ENCODE peak calls at places on chromosomes 11 and 22, in five cellular contexts. J, E, B, O and G are unnamed samples.

GRCh38 chr11:1869427-1870325 is 16.8 kb downstream of the LSP1 start:
- DNase-seq in O (no peak), E (no peak), B (no peak), J (no peak), G (no peak)

GRCh38 chr22:33519140-33519973 is 400.9 kb downstream of the LARGE1 start:
- DNase-seq in J (peak), E (no peak), B (no peak), O (peak), G (no peak)

GRCh38 chr22:45424241-45424731 is 10.8 kb downstream of the RIBC2 start:
- DNase-seq in O (no peak), J (no peak), B (no peak), E (no peak), G (no peak)

GRCh38 chr11:68650801-68651200 is 33.5 kb upstream of the GAL start:
- DNase-seq in E (no peak), J (no peak), O (no peak), B (no peak), G (no peak)

GRCh38 chr22:44807915-44808690 is 55.7 kb downstream of the ARHGAP8 start:
- DNase-seq in J (no peak), O (no peak), B (no peak), E (no peak), G (no peak)

GRCh38 chr22:35506259-35506570 is 34.4 kb upstream of the RASD2 start:
- DNase-seq in E (no peak), O (no peak), B (no peak), J (peak), G (no peak)

GRCh38 chr11:60131943-60132342 is 43.5 kb downstream of the MS4A2 start:
- DNase-seq in E (no peak), J (no peak), B (no peak), O (no peak), G (no peak)

GRCh38 chr11:131297441-131297840 is 73.0 kb upstream of the NTM start:
- DNase-seq in O (no peak), B (no peak), J (no peak), E (no peak), G (no peak)

GRCh38 chr11:109423114-109423859 is 1.3 kb downstream of the C11orf87 start:
- DNase-seq in O (peak), B (peak), E (no peak), J (no peak), G (no peak)

GRCh38 chr22:47188337-47189055 is 426.0 kb downstream of the TBC1D22A start:
- DNase-seq in E (peak), O (no peak), J (no peak), B (peak), G (no peak)

GRCh38 chr22:48369789-48370507 is 1457.7 kb downstream of the BRD1 start:
- DNase-seq in O (no peak), B (no peak), J (no peak), E (peak), G (no peak)

GRCh38 chr11:10490398-10491232 is 35.6 kb downstream of the AMPD3 start:
- DNase-seq in O (no peak), E (peak), B (peak), J (peak), G (no peak)

GRCh38 chr11:72724851-72725730 is 27.1 kb downstream of the ARAP1 start:
- DNase-seq in E (no peak), B (peak), J (peak), O (peak), G (peak)

GRCh38 chr22:23828800-23829680 is 9.8 kb downstream of the DERL3 start:
- DNase-seq in B (no peak), J (no peak), E (peak), O (no peak), G (no peak)

GRCh38 chr11:67641302-67642147 is 2.0 kb upstream of the TBX10 start:
- DNase-seq in B (no peak), O (no peak), J (no peak), E (no peak), G (no peak)

GRCh38 chr22:31425331-31426050 is 26.1 kb downstream of the DRG1 start:
- DNase-seq in E (no peak), O (no peak), J (peak), B (no peak), G (no peak)

GRCh38 chr22:19289475-19290161 is 1.9 kb downstream of the CLTCL1 start:
- DNase-seq in E (no peak), B (no peak), J (peak), O (no peak), G (peak)

GRCh38 chr11:11521306-11522002 is 100.4 kb downstream of the GALNT18 start:
- DNase-seq in B (no peak), O (peak), E (no peak), J (no peak), G (no peak)

GRCh38 chr11:103295704-103296103 is 186.5 kb downstream of the DYNC2H1 start:
- DNase-seq in J (peak), E (no peak), B (no peak), O (no peak), G (no peak)

GRCh38 chr11:103297900-103298299 is 188.7 kb downstream of the DYNC2H1 start:
- DNase-seq in O (no peak), E (no peak), B (no peak), J (no peak), G (no peak)

DNA sequence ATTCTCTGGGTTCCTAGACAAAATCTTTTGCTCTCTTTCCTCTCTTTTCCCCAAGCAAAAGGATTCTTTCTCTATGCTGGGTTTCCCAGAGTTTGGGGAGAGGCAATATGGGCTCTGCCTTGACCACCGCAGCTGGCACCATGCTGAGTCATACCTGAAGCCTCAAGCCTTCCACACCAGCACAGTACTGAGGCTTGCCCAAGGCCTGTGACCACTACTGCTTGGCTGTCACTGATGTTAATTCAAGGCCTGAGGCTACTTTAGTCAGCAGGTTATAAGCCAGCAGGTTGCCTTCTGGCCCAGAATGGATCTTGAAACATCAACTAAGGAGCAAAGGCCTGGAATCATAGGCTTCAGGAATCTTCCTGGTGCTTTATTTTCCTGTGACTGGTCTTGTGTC is 185.3 kb downstream of the DYNC2H1 start:
- DNase-seq in O (no peak), E (no peak), J (no peak), B (no peak), G (no peak)
- TF ChIP-seq CTCF in O (no peak), E (no peak), J (no peak), B (no peak), G (no peak)

DNA sequence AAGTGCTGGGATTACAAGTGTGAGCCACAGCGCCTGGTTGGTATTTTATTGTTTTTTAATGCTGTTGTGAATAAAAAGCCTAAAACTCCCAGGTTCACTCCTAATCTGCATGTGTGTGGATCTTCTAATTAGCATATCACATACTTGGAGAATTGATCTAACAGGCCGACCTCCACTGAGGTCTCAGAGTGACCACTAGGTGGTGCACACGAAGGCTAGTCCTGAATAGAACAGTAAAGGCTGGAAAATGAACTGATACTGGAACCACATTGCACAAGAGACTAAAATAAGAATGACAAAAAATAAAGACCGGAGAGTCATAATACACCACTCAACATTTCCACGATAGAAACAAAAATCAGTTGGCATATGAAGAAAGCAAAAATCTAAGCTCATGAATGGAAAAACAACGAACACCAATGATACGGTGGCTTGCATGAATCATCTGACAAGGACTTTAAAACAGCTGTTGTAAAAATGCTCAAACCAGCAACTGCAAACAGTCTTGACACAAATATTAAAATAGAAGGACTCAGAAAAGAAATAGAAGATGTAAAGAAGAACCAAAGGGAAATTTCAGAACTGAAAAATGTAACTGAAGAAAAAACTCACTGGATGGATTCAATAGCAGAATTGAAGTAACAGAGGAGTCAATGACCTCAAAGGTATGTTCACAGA is 19.2 kb downstream of the PIM3 start:
- DNase-seq in J (peak), E (no peak), B (no peak), O (no peak), G (no peak)
- TF ChIP-seq CTCF in J (peak), E (peak), B (no peak), O (peak), G (peak)

GRCh38 chr11:63920870-63921417 is 4.0 kb upstream of the RCOR2 start:
- DNase-seq in B (no peak), O (peak), J (no peak), E (no peak), G (no peak)
- TF ChIP-seq CTCF in B (no peak), O (peak), J (peak), E (peak), G (peak)

DNA sequence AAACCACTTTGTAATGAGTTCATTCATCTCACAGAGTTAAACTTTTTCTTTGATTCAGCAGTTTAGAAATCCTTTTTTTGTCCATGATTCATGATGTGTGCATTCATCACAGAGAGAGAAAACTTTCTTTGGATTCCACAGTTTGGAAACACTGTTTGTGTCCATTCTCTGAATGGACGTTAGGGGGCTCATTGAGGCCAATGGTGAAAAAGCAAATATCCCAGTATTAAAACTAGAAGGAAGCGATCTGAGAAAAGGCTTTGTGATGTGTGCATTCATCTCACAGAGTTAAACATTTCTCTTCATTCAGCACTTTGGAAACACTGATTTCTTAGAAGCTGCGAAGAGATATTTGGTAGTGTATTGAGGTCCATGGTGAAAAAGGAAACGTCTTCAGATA is 155.6 kb upstream of the TRIM48 start:
- DNase-seq in E (no peak), O (no peak), B (no peak), J (no peak), G (no peak)
- TF ChIP-seq CTCF in E (no peak), O (no peak), B (no peak), J (no peak), G (no peak)

GRCh38 chr22:21674611-21675010 is 8.8 kb downstream of the PPIL2 start:
- DNase-seq in E (no peak), B (no peak), O (no peak), J (no peak), G (no peak)

GRCh38 chr22:21672107-21672629 is 6.4 kb downstream of the PPIL2 start:
- DNase-seq in J (no peak), B (no peak), O (peak), E (no peak), G (no peak)

GRCh38 chr22:21677606-21678443 is 12.0 kb downstream of the PPIL2 start:
- DNase-seq in O (no peak), B (no peak), J (no peak), E (no peak), G (no peak)

GRCh38 chr22:21669026-21669425 is 3.2 kb downstream of the PPIL2 start:
- DNase-seq in O (no peak), E (no peak), J (no peak), B (no peak), G (no peak)

GRCh38 chr22:21673534-21674321 is 7.9 kb downstream of the PPIL2 start:
- DNase-seq in E (peak), J (no peak), O (no peak), B (no peak), G (no peak)
- TF ChIP-seq CTCF in E (no peak), J (no peak), O (no peak), B (no peak), G (no peak)

GRCh38 chr11:110463153-110463552 is 33.4 kb downstream of the FDX1 start:
- DNase-seq in B (no peak), J (peak), O (no peak), E (no peak), G (no peak)
- TF ChIP-seq CTCF in B (no peak), J (peak), O (peak), E (peak), G (no peak)

GRCh38 chr11:113274708-113275582 is 39.4 kb upstream of the TTC12 start:
- DNase-seq in B (no peak), O (no peak), E (no peak), J (peak), G (no peak)
- TF ChIP-seq CTCF in B (no peak), O (no peak), E (no peak), J (peak), G (no peak)

GRCh38 chr11:128496684-128497056 is 90.7 kb downstream of the ETS1 start:
- DNase-seq in B (no peak), O (no peak), E (no peak), J (no peak), G (no peak)

GRCh38 chr11:128499613-128500213 is 87.6 kb downstream of the ETS1 start:
- DNase-seq in J (no peak), O (no peak), E (no peak), B (no peak), G (no peak)

GRCh38 chr11:128498846-128499245 is 88.5 kb downstream of the ETS1 start:
- DNase-seq in J (peak), O (no peak), B (no peak), E (no peak), G (no peak)

GRCh38 chr11:128496249-128496648 is 91.1 kb downstream of the ETS1 start:
- DNase-seq in E (no peak), J (no peak), O (no peak), B (no peak), G (no peak)

DNA sequence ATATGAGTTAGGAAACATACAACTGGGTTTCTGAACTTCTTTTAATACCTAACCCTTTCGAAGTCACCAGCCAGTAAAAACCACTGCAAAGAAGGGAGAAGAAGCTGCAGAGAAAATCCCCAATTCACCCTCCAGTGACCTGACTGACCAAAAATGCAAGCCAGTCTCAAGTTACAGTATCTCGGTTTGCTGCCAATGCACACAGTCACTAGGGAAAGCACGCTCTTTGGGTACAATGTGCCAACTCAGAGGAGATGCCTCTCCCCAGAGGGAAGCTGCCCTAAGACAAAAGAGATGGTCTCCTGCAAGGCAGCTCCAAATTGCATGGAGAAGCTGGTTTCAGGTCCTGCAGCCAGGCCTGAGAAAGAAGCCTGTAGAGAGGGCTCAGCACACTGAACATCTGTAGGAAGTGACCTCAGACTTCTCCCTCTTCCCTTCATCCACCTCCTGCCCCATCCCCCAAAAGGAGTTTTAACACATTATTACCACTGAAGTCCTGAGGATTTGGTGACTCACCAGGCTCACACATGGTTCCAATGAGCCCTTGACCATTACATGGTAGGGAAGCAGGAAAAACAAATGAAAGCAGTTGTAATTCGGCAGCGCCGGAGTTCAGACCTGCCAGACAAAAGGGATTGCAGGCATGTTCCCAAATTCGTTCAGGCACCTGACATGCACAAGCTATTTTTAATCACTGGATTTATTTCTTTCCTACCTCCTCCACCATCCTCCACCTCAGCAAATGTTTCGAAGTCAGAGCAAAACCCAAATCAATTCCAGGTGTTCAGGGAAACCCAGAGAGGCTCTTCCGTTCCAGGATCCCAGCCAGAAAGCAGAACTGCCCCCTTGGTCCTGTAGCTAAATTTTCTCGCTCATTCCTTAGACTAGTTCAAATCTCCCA is 90.1 kb downstream of the ETS1 start:
- DNase-seq in B (no peak), O (peak), E (peak), J (peak), G (no peak)
- TF ChIP-seq CTCF in B (no peak), O (no peak), E (no peak), J (no peak), G (no peak)

GRCh38 chr11:69671734-69672465 is 3.3 kb downstream of the LTO1 start:
- DNase-seq in O (no peak), B (no peak), E (no peak), J (no peak), G (no peak)

GRCh38 chr11:69677744-69678143 is 2.6 kb upstream of the LTO1 start:
- DNase-seq in J (no peak), O (no peak), B (no peak), E (no peak), G (no peak)

GRCh38 chr11:69674267-69674885 is 777 bp downstream of the LTO1 start:
- DNase-seq in B (no peak), J (peak), O (no peak), E (no peak), G (no peak)

GRCh38 chr11:69670158-69670845 is 4.9 kb downstream of the LTO1 start:
- DNase-seq in J (peak), O (peak), B (peak), E (peak), G (peak)

DNA sequence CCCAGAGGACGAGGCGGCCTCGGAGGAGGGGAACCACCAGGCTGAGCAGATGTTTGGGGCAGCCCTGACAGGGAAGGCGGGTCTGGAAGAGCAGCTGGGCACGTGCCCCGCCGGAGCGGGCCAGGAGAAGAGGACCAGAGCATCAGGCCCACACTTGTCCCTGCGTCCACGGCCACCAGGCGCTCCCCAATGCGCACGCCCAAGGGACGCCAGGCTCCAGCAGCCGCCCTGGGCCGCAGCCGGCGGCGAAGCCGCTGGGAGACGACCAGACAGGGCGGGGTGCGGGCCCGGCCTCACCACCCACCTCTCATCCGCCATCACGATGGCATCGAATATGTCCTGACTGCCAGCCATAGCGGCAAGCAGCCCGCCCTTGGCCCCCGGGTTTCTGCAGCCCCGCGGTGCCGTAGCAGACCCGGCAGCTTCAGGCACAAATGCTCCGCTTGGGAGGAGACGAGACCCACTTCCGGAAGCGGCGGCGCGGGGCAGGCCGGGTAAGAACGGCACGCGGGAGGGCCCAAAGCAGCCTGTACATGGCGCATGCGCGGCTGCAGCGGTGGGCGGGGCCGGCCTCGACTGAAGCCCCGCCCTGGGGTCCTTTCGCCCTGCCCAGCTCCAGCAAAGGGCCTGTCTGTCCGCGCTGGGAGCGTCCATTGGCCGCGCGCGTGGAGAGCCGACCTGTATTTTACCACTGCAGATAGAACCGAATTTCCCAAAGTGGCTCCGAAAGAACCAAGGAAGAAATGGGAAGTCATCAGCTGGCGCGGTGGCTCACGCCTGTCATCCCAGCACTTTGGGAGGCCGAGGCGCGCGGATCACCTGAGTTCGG is at the start of gene LTO1:
- DNase-seq in B (peak), J (peak), O (peak), E (peak), G (peak)
- TF ChIP-seq CTCF in B (no peak), J (no peak), O (no peak), E (no peak), G (no peak)

GRCh38 chr11:116970485-116971292 is 127.5 kb downstream of the SIK3 start:
- DNase-seq in O (no peak), J (peak), B (no peak), E (no peak), G (no peak)

GRCh38 chr11:116964269-116964668 is 126.8 kb upstream of the APOA1 start:
- DNase-seq in B (no peak), O (no peak), E (no peak), J (no peak), G (no peak)

GRCh38 chr11:116972692-116973091 is 125.5 kb downstream of the SIK3 start:
- DNase-seq in B (no peak), E (no peak), J (no peak), O (no peak), G (no peak)

GRCh38 chr11:116973270-116973669 is 125.0 kb downstream of the SIK3 start:
- DNase-seq in O (no peak), B (no peak), E (no peak), J (no peak), G (no peak)

GRCh38 chr11:116969694-116970093 is 128.5 kb downstream of the SIK3 start:
- DNase-seq in J (no peak), O (no peak), B (no peak), E (no peak), G (no peak)
- TF ChIP-seq CTCF in J (no peak), O (no peak), B (no peak), E (no peak), G (no peak)